ENCODE peak calls at places on chromosomes 16 and 17, in five cellular contexts. One of them, this sample, is unnamed.
A peak's percentile ranks its signal among the peaks of the same experiment; 100 is the strongest.

GRCh38 chr17:68198931-68199836 is 48.7 kb upstream of the AMZ2 start:
- DNase-seq in GM23338: peak; percentile 58
- DNase-seq in transverse colon: no peak
- DNase-seq in ascending aorta: no peak
- DNase-seq in heart left ventricle: no peak
- DNase-seq in this sample: no peak

GRCh38 chr17:1002771-1003555 is 6.0 kb downstream of the TIMM22 start:
- DNase-seq in heart left ventricle: peak; percentile 70
- DNase-seq in transverse colon: no peak
- DNase-seq in ascending aorta: no peak
- DNase-seq in GM23338: no peak
- DNase-seq in this sample: no peak

GRCh38 chr16:19020689-19021088 is 37.0 kb downstream of the TMC7 start:
- DNase-seq in heart left ventricle: no peak
- DNase-seq in transverse colon: no peak
- DNase-seq in ascending aorta: no peak
- DNase-seq in GM23338: no peak
- DNase-seq in this sample: no peak

GRCh38 chr16:87017388-87018012 is 299.7 kb downstream of the C16orf95 start:
- DNase-seq in heart left ventricle: no peak
- DNase-seq in ascending aorta: no peak
- DNase-seq in transverse colon: no peak
- DNase-seq in GM23338: peak; percentile 62
- DNase-seq in this sample: no peak

GRCh38 chr17:58679263-58680037 is 12.4 kb downstream of the TEX14 start:
- DNase-seq in GM23338: peak; percentile 49
- DNase-seq in heart left ventricle: no peak
- DNase-seq in transverse colon: no peak
- DNase-seq in ascending aorta: no peak
- DNase-seq in this sample: peak; percentile 60

GRCh38 chr16:27211026-27211425 is 7.7 kb downstream of the KDM8 start:
- DNase-seq in transverse colon: no peak
- DNase-seq in ascending aorta: no peak
- DNase-seq in heart left ventricle: no peak
- DNase-seq in GM23338: no peak
- DNase-seq in this sample: no peak

GRCh38 chr17:9298135-9298534 is 276.8 kb downstream of the NTN1 start:
- DNase-seq in ascending aorta: no peak
- DNase-seq in transverse colon: peak; percentile 37
- DNase-seq in heart left ventricle: no peak
- DNase-seq in GM23338: no peak
- DNase-seq in this sample: no peak

GRCh38 chr17:56521439-56522141 is 71.9 kb upstream of the NOG start:
- DNase-seq in heart left ventricle: no peak
- DNase-seq in GM23338: peak; percentile 27
- DNase-seq in transverse colon: no peak
- DNase-seq in ascending aorta: no peak
- DNase-seq in this sample: no peak

GRCh38 chr17:77247048-77247541 is 106.3 kb downstream of the SEC14L1 start:
- DNase-seq in GM23338: peak; percentile 91
- DNase-seq in ascending aorta: no peak
- DNase-seq in heart left ventricle: peak; percentile 89
- DNase-seq in transverse colon: peak; percentile 88
- DNase-seq in this sample: peak; percentile 93

GRCh38 chr17:79537686-79538085 is 73.2 kb downstream of the RBFOX3 start:
- DNase-seq in ascending aorta: no peak
- DNase-seq in transverse colon: no peak
- DNase-seq in heart left ventricle: no peak
- DNase-seq in GM23338: no peak
- DNase-seq in this sample: no peak

GRCh38 chr17:45889579-45889978 is 4.8 kb upstream of the MAPT start:
- DNase-seq in transverse colon: no peak
- DNase-seq in heart left ventricle: no peak
- DNase-seq in GM23338: peak; percentile 55
- DNase-seq in ascending aorta: no peak
- DNase-seq in this sample: peak; percentile 41

GRCh38 chr17:65183736-65184135 is 46.6 kb downstream of the RGS9 start:
- DNase-seq in heart left ventricle: no peak
- DNase-seq in transverse colon: no peak
- DNase-seq in ascending aorta: no peak
- DNase-seq in GM23338: peak; percentile 97
- DNase-seq in this sample: no peak

GRCh38 chr17:39225308-39225973 is at the start of gene STAC2:
- DNase-seq in heart left ventricle: no peak
- DNase-seq in GM23338: no peak
- DNase-seq in transverse colon: no peak
- DNase-seq in ascending aorta: no peak
- DNase-seq in this sample: no peak

GRCh38 chr16:85422374-85423185 is 190.5 kb upstream of the GSE1 start:
- DNase-seq in ascending aorta: no peak
- DNase-seq in GM23338: peak; percentile 75
- DNase-seq in transverse colon: peak; percentile 85
- DNase-seq in heart left ventricle: no peak
- DNase-seq in this sample: no peak

GRCh38 chr16:21265104-21265825 is 12.8 kb downstream of the CRYM start:
- DNase-seq in ascending aorta: no peak
- DNase-seq in heart left ventricle: peak; percentile 81
- DNase-seq in GM23338: no peak
- DNase-seq in transverse colon: no peak
- DNase-seq in this sample: no peak

GRCh38 chr16:4382795-4383357 is 11.2 kb downstream of the VASN start:
- DNase-seq in GM23338: peak; percentile 12
- DNase-seq in heart left ventricle: peak; percentile 33
- DNase-seq in ascending aorta: no peak
- DNase-seq in transverse colon: no peak
- DNase-seq in this sample: peak; percentile 45

GRCh38 chr16:10405386-10405939 is 19.6 kb downstream of the ATF7IP2 start:
- DNase-seq in heart left ventricle: peak; percentile 36
- DNase-seq in transverse colon: no peak
- DNase-seq in GM23338: no peak
- DNase-seq in ascending aorta: no peak
- DNase-seq in this sample: no peak

GRCh38 chr16:2611499-2611862 is 70.8 kb upstream of the KCTD5 start:
- DNase-seq in transverse colon: no peak
- DNase-seq in GM23338: no peak
- DNase-seq in heart left ventricle: no peak
- DNase-seq in ascending aorta: no peak
- DNase-seq in this sample: no peak

GRCh38 chr17:65039349-65039988 is 17.1 kb downstream of the GNA13 start:
- DNase-seq in GM23338: no peak
- DNase-seq in heart left ventricle: no peak
- DNase-seq in ascending aorta: no peak
- DNase-seq in transverse colon: no peak
- DNase-seq in this sample: no peak

GRCh38 chr16:8522757-8523156 is 67.6 kb downstream of the TMEM114 start:
- DNase-seq in transverse colon: no peak
- DNase-seq in ascending aorta: no peak
- DNase-seq in heart left ventricle: no peak
- DNase-seq in GM23338: no peak
- DNase-seq in this sample: no peak

GRCh38 chr17:72672729-72673128 is 419.8 kb downstream of the SLC39A11 start:
- DNase-seq in GM23338: no peak
- DNase-seq in heart left ventricle: no peak
- DNase-seq in transverse colon: no peak
- DNase-seq in ascending aorta: no peak
- DNase-seq in this sample: no peak

GRCh38 chr16:57304169-57305061 is 19.9 kb upstream of the PLLP start:
- DNase-seq in ascending aorta: peak; percentile 72
- DNase-seq in GM23338: no peak
- DNase-seq in heart left ventricle: peak; percentile 68
- DNase-seq in transverse colon: peak; percentile 72
- DNase-seq in this sample: no peak

GRCh38 chr16:68902376-68903345 is 59.3 kb downstream of the TANGO6 start:
- DNase-seq in transverse colon: peak; percentile 50
- DNase-seq in GM23338: peak; percentile 93
- DNase-seq in ascending aorta: no peak
- DNase-seq in heart left ventricle: no peak
- DNase-seq in this sample: peak; percentile 67

GRCh38 chr17:78272181-78272913 is 40.9 kb downstream of the TMEM235 start:
- DNase-seq in ascending aorta: no peak
- DNase-seq in transverse colon: peak; percentile 83
- DNase-seq in GM23338: peak; percentile 80
- DNase-seq in heart left ventricle: peak; percentile 76
- DNase-seq in this sample: no peak

GRCh38 chr16:88465387-88465983 is 12.4 kb downstream of the ZFPM1 start:
- DNase-seq in GM23338: no peak
- DNase-seq in transverse colon: no peak
- DNase-seq in ascending aorta: no peak
- DNase-seq in heart left ventricle: no peak
- DNase-seq in this sample: peak; percentile 89

GRCh38 chr17:72706396-72706981 is 386.0 kb downstream of the SLC39A11 start:
- DNase-seq in heart left ventricle: no peak
- DNase-seq in ascending aorta: no peak
- DNase-seq in transverse colon: no peak
- DNase-seq in GM23338: no peak
- DNase-seq in this sample: no peak

GRCh38 chr17:19260958-19261357 is 23.8 kb downstream of the EPN2 start:
- DNase-seq in heart left ventricle: peak; percentile 34
- DNase-seq in ascending aorta: no peak
- DNase-seq in transverse colon: no peak
- DNase-seq in GM23338: no peak
- DNase-seq in this sample: no peak

GRCh38 chr16:76796978-76797377 is 394.0 kb upstream of the MON1B start:
- DNase-seq in GM23338: no peak
- DNase-seq in ascending aorta: no peak
- DNase-seq in heart left ventricle: no peak
- DNase-seq in transverse colon: no peak
- DNase-seq in this sample: no peak
- H3K27ac ChIP-seq in GM23338: no peak overlapping the region
- H3K27ac ChIP-seq in ascending aorta: no peak overlapping the region
- H3K27ac ChIP-seq in heart left ventricle: no peak overlapping the region
- H3K27ac ChIP-seq in transverse colon: no peak overlapping the region
- H3K27ac ChIP-seq in this sample: no peak overlapping the region

DNA sequence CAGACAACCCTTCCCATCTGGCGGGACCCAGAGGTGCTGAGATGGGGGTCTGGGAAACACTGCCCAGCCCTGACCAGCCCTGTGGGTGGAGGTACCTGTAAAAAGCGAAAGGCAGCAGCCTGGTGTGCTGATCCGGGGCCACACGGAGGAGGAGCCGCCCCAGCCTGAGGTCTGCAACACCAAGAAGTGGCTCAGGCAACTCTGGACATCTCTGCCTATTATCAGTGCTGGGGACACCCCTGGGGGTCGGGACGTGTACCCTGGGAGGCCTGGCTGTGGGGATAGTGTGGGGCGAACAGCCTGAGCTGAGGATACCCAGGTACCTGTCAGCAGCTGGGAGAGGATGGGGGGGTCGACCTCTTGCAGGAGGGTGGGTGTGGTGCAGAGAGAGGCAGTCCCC is 18.0 kb downstream of the ZNF276 start:
- DNase-seq in heart left ventricle: no peak
- DNase-seq in ascending aorta: no peak
- DNase-seq in GM23338: no peak
- DNase-seq in transverse colon: no peak
- DNase-seq in this sample: no peak
- H3K27ac ChIP-seq in heart left ventricle: no peak overlapping the region
- H3K27ac ChIP-seq in ascending aorta: no peak overlapping the region
- H3K27ac ChIP-seq in GM23338: no peak overlapping the region
- H3K27ac ChIP-seq in transverse colon: no peak overlapping the region
- H3K27ac ChIP-seq in this sample: no peak overlapping the region

GRCh38 chr16:67528870-67529638 is 425 bp downstream of the RIPOR1 start:
- DNase-seq in ascending aorta: no peak
- DNase-seq in transverse colon: peak; percentile 48
- DNase-seq in heart left ventricle: peak; percentile 61
- DNase-seq in GM23338: peak; percentile 63
- DNase-seq in this sample: peak; percentile 87

GRCh38 chr16:67533024-67533560 is 4.5 kb downstream of the RIPOR1 start:
- DNase-seq in transverse colon: no peak
- DNase-seq in GM23338: no peak
- DNase-seq in ascending aorta: no peak
- DNase-seq in heart left ventricle: no peak
- DNase-seq in this sample: no peak

GRCh38 chr16:67529639-67530012 is 997 bp downstream of the RIPOR1 start:
- DNase-seq in heart left ventricle: no peak
- DNase-seq in transverse colon: no peak
- DNase-seq in GM23338: peak; percentile 44
- DNase-seq in ascending aorta: no peak
- DNase-seq in this sample: no peak

GRCh38 chr16:67530013-67530939 is 1.6 kb downstream of the RIPOR1 start:
- DNase-seq in heart left ventricle: peak; percentile 90
- DNase-seq in ascending aorta: peak; percentile 69
- DNase-seq in GM23338: peak; percentile 54
- DNase-seq in transverse colon: peak; percentile 76
- DNase-seq in this sample: peak; percentile 49

DNA sequence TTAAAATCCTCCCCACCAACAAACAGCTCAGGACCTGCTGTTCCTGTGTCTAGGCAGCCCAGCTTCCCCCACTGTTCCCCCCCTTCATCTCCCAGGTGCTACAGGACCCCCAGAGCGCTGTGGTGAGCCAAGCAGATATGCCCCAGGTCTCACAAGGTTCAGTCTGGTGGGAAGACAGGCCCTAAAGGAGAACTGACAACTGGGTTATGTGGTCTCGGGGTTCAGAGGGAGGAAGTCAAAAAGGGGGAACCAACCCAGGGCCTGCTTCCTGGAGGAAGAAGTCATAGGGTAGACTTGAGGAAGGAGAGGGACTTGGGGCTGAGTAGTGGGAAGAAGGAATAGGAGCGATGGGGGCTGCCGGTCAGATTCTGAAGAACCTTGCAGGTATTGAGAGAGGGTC is 2.6 kb downstream of the RIPOR1 start:
- DNase-seq in heart left ventricle: no peak
- DNase-seq in transverse colon: no peak
- DNase-seq in ascending aorta: no peak
- DNase-seq in GM23338: no peak
- DNase-seq in this sample: no peak
- H3K27ac ChIP-seq in heart left ventricle: peak overlapping the region; percentile 99
- H3K27ac ChIP-seq in transverse colon: peak overlapping the region; percentile 92
- H3K27ac ChIP-seq in ascending aorta: peak overlapping the region; percentile 93
- H3K27ac ChIP-seq in GM23338: no peak overlapping the region
- H3K27ac ChIP-seq in this sample: no peak overlapping the region

GRCh38 chr17:15651583-15652110 is 32.1 kb upstream of the FBXW10B start:
- DNase-seq in GM23338: peak; percentile 67
- DNase-seq in transverse colon: peak; percentile 94
- DNase-seq in heart left ventricle: peak; percentile 97
- DNase-seq in ascending aorta: peak; percentile 90
- DNase-seq in this sample: peak; percentile 25
- H3K27ac ChIP-seq in GM23338: peak overlapping the region; percentile 72
- H3K27ac ChIP-seq in transverse colon: peak overlapping the region; percentile 81
- H3K27ac ChIP-seq in heart left ventricle: peak overlapping the region; percentile 87
- H3K27ac ChIP-seq in ascending aorta: peak overlapping the region; percentile 67
- H3K27ac ChIP-seq in this sample: no peak overlapping the region

GRCh38 chr17:76239538-76240274 is 587 bp downstream of the RNF157 start:
- DNase-seq in GM23338: peak; percentile 45
- DNase-seq in ascending aorta: no peak
- DNase-seq in heart left ventricle: peak; percentile 24
- DNase-seq in transverse colon: no peak
- DNase-seq in this sample: no peak

GRCh38 chr17:76241776-76242175 is 1.5 kb upstream of the RNF157 start:
- DNase-seq in GM23338: no peak
- DNase-seq in transverse colon: no peak
- DNase-seq in ascending aorta: no peak
- DNase-seq in heart left ventricle: no peak
- DNase-seq in this sample: no peak

GRCh38 chr17:76240461-76241204 is at the start of gene RNF157:
- DNase-seq in transverse colon: peak; percentile 77
- DNase-seq in heart left ventricle: peak; percentile 71
- DNase-seq in GM23338: peak; percentile 89
- DNase-seq in ascending aorta: no peak
- DNase-seq in this sample: peak; percentile 82

GRCh38 chr17:76238847-76239537 is 1.3 kb downstream of the RNF157 start:
- DNase-seq in transverse colon: no peak
- DNase-seq in ascending aorta: no peak
- DNase-seq in GM23338: peak; percentile 14
- DNase-seq in heart left ventricle: no peak
- DNase-seq in this sample: no peak

GRCh38 chr17:76241205-76241539 is 879 bp upstream of the RNF157 start:
- DNase-seq in transverse colon: peak; percentile 41
- DNase-seq in ascending aorta: no peak
- DNase-seq in heart left ventricle: peak; percentile 37
- DNase-seq in GM23338: no peak
- DNase-seq in this sample: no peak
- H3K27ac ChIP-seq in transverse colon: peak overlapping the region; percentile 85
- H3K27ac ChIP-seq in ascending aorta: no peak overlapping the region
- H3K27ac ChIP-seq in heart left ventricle: peak overlapping the region; percentile 41
- H3K27ac ChIP-seq in GM23338: no peak overlapping the region
- H3K27ac ChIP-seq in this sample: peak overlapping the region; percentile 81